ENCODE peak calls at places on chromosome 6, in four cellular contexts. One of them, this sample, is unnamed.
A peak's percentile ranks its signal among the peaks of the same experiment; 100 is the strongest.

GRCh38 chr6:96013531-96013930 is 2.2 kb upstream of the FUT9 start:
- DNase-seq in stomach: no peak
- DNase-seq in esophagus squamous epithelium: no peak
- DNase-seq in OCI-LY7: no peak
- DNase-seq in this sample: no peak

GRCh38 chr6:46421239-46421638 is 70.0 kb downstream of the RCAN2 start:
- DNase-seq in esophagus squamous epithelium: no peak
- DNase-seq in OCI-LY7: no peak
- DNase-seq in stomach: no peak
- DNase-seq in this sample: no peak

GRCh38 chr6:143605894-143606293 is 71.9 kb upstream of the PHACTR2 start:
- DNase-seq in esophagus squamous epithelium: no peak
- DNase-seq in OCI-LY7: no peak
- DNase-seq in stomach: no peak
- DNase-seq in this sample: no peak

GRCh38 chr6:2579241-2579761 is 171.4 kb downstream of the MYLK4 start:
- DNase-seq in OCI-LY7: no peak
- DNase-seq in esophagus squamous epithelium: no peak
- DNase-seq in stomach: no peak
- DNase-seq in this sample: no peak

GRCh38 chr6:112773217-112773616 is 426.1 kb downstream of the RFPL4B start:
- DNase-seq in esophagus squamous epithelium: no peak
- DNase-seq in OCI-LY7: no peak
- DNase-seq in stomach: no peak
- DNase-seq in this sample: no peak

GRCh38 chr6:23218751-23219150 is 649.4 kb downstream of the HDGFL1 start:
- DNase-seq in stomach: no peak
- DNase-seq in OCI-LY7: no peak
- DNase-seq in esophagus squamous epithelium: no peak
- DNase-seq in this sample: no peak

GRCh38 chr6:72890671-72891070 is 268.8 kb downstream of the KCNQ5 start:
- DNase-seq in OCI-LY7: no peak
- DNase-seq in esophagus squamous epithelium: no peak
- DNase-seq in stomach: no peak
- DNase-seq in this sample: no peak

GRCh38 chr6:6352772-6353171 is 32.3 kb upstream of the F13A1 start:
- DNase-seq in esophagus squamous epithelium: no peak
- DNase-seq in OCI-LY7: no peak
- DNase-seq in stomach: no peak
- DNase-seq in this sample: no peak

GRCh38 chr6:136014454-136015421 is 163.2 kb downstream of the PDE7B start:
- DNase-seq in esophagus squamous epithelium: no peak
- DNase-seq in stomach: no peak
- DNase-seq in OCI-LY7: no peak
- DNase-seq in this sample: no peak

GRCh38 chr6:36133148-36133547 is 2.8 kb downstream of the MAPK13 start:
- DNase-seq in OCI-LY7: no peak
- DNase-seq in esophagus squamous epithelium: no peak
- DNase-seq in stomach: no peak
- DNase-seq in this sample: no peak

GRCh38 chr6:151325075-151326050 is 66.0 kb downstream of the ZBTB2 start:
- DNase-seq in stomach: peak; percentile 48
- DNase-seq in OCI-LY7: no peak
- DNase-seq in esophagus squamous epithelium: no peak
- DNase-seq in this sample: no peak

GRCh38 chr6:113556775-113557174 is 300.4 kb upstream of the MARCKS start:
- DNase-seq in stomach: no peak
- DNase-seq in OCI-LY7: no peak
- DNase-seq in esophagus squamous epithelium: no peak
- DNase-seq in this sample: no peak

GRCh38 chr6:110285306-110286060 is 72.7 kb downstream of the METTL24 start:
- DNase-seq in esophagus squamous epithelium: no peak
- DNase-seq in OCI-LY7: no peak
- DNase-seq in stomach: peak; percentile 44
- DNase-seq in this sample: no peak

GRCh38 chr6:128310061-128310460 is 210.3 kb downstream of the PTPRK start:
- DNase-seq in esophagus squamous epithelium: no peak
- DNase-seq in OCI-LY7: no peak
- DNase-seq in stomach: no peak
- DNase-seq in this sample: no peak

GRCh38 chr6:111427341-111428116 is 55.5 kb downstream of the REV3L start:
- DNase-seq in OCI-LY7: peak; percentile 7
- DNase-seq in esophagus squamous epithelium: no peak
- DNase-seq in stomach: no peak
- DNase-seq in this sample: peak; percentile 33

GRCh38 chr6:109379706-109380105 is 2.6 kb downstream of the CD164 start:
- DNase-seq in stomach: no peak
- DNase-seq in esophagus squamous epithelium: no peak
- DNase-seq in OCI-LY7: no peak
- DNase-seq in this sample: no peak

GRCh38 chr6:14756370-14756769 is 489.5 kb upstream of the JARID2 start:
- DNase-seq in esophagus squamous epithelium: no peak
- DNase-seq in OCI-LY7: no peak
- DNase-seq in stomach: no peak
- DNase-seq in this sample: no peak

GRCh38 chr6:158314737-158315136 is 2.5 kb downstream of the TULP4 start:
- DNase-seq in esophagus squamous epithelium: no peak
- DNase-seq in stomach: no peak
- DNase-seq in OCI-LY7: no peak
- DNase-seq in this sample: no peak

GRCh38 chr6:156395276-156395675 is 381.9 kb upstream of the ARID1B start:
- DNase-seq in esophagus squamous epithelium: no peak
- DNase-seq in OCI-LY7: peak; percentile 95
- DNase-seq in stomach: peak; percentile 38
- DNase-seq in this sample: peak; percentile 22

GRCh38 chr6:29651413-29652197 is 5.3 kb upstream of the MOG start:
- DNase-seq in OCI-LY7: peak; percentile 55
- DNase-seq in stomach: no peak
- DNase-seq in esophagus squamous epithelium: no peak
- DNase-seq in this sample: peak; percentile 42

GRCh38 chr6:44152533-44152932 is 6.1 kb upstream of the CAPN11 start:
- DNase-seq in esophagus squamous epithelium: no peak
- DNase-seq in OCI-LY7: no peak
- DNase-seq in stomach: no peak
- DNase-seq in this sample: no peak

GRCh38 chr6:167748046-167748445 is 78.7 kb upstream of the AFDN start:
- DNase-seq in esophagus squamous epithelium: no peak
- DNase-seq in OCI-LY7: no peak
- DNase-seq in stomach: peak; percentile 23
- DNase-seq in this sample: no peak

GRCh38 chr6:168117942-168118341 is 38.9 kb upstream of the FRMD1 start:
- DNase-seq in stomach: no peak
- DNase-seq in esophagus squamous epithelium: no peak
- DNase-seq in OCI-LY7: no peak
- DNase-seq in this sample: no peak

GRCh38 chr6:52489881-52490280 is 69.7 kb downstream of the EFHC1 start:
- DNase-seq in OCI-LY7: no peak
- DNase-seq in esophagus squamous epithelium: no peak
- DNase-seq in stomach: no peak
- DNase-seq in this sample: no peak

GRCh38 chr6:78397537-78397936 is 469.8 kb upstream of the IRAK1BP1 start:
- DNase-seq in esophagus squamous epithelium: no peak
- DNase-seq in OCI-LY7: no peak
- DNase-seq in stomach: no peak
- DNase-seq in this sample: no peak

GRCh38 chr6:159257846-159258245 is 88.6 kb downstream of the FNDC1 start:
- DNase-seq in esophagus squamous epithelium: no peak
- DNase-seq in OCI-LY7: no peak
- DNase-seq in stomach: no peak
- DNase-seq in this sample: no peak

GRCh38 chr6:26158581-26159416 is 71.6 kb downstream of the HFE start:
- DNase-seq in stomach: peak; percentile 73
- DNase-seq in OCI-LY7: peak; percentile 89
- DNase-seq in esophagus squamous epithelium: no peak
- DNase-seq in this sample: peak; percentile 68

GRCh38 chr6:15355683-15356099 is 109.8 kb downstream of the JARID2 start:
- DNase-seq in esophagus squamous epithelium: no peak
- DNase-seq in OCI-LY7: peak; percentile 23
- DNase-seq in stomach: no peak
- DNase-seq in this sample: no peak

GRCh38 chr6:12024715-12025434 is 12.8 kb downstream of the HIVEP1 start:
- DNase-seq in OCI-LY7: no peak
- DNase-seq in esophagus squamous epithelium: no peak
- DNase-seq in stomach: no peak
- DNase-seq in this sample: no peak

GRCh38 chr6:158867381-158868121 is 48.4 kb upstream of the EZR start:
- DNase-seq in OCI-LY7: peak; percentile 80
- DNase-seq in esophagus squamous epithelium: no peak
- DNase-seq in stomach: peak; percentile 38
- DNase-seq in this sample: no peak

GRCh38 chr6:118558811-118559217 is 10.7 kb downstream of the PLN start:
- DNase-seq in OCI-LY7: no peak
- DNase-seq in stomach: no peak
- DNase-seq in esophagus squamous epithelium: no peak
- DNase-seq in this sample: peak; percentile 80

GRCh38 chr6:106473807-106474206 is 113.3 kb downstream of the CRYBG1 start:
- DNase-seq in stomach: no peak
- DNase-seq in esophagus squamous epithelium: no peak
- DNase-seq in OCI-LY7: no peak
- DNase-seq in this sample: no peak

GRCh38 chr6:90412538-90413369 is 116.1 kb upstream of the BACH2 start:
- DNase-seq in esophagus squamous epithelium: no peak
- DNase-seq in OCI-LY7: no peak
- DNase-seq in stomach: no peak
- DNase-seq in this sample: no peak

GRCh38 chr6:1052262-1052661 is 259.6 kb upstream of the FOXQ1 start:
- DNase-seq in stomach: no peak
- DNase-seq in OCI-LY7: no peak
- DNase-seq in esophagus squamous epithelium: no peak
- DNase-seq in this sample: no peak

GRCh38 chr6:169862464-169863148 is 111.2 kb downstream of the ERMARD start:
- DNase-seq in stomach: peak; percentile 22
- DNase-seq in esophagus squamous epithelium: no peak
- DNase-seq in OCI-LY7: no peak
- DNase-seq in this sample: no peak

GRCh38 chr6:127118505-127119360 is at the start of gene RSPO3:
- DNase-seq in stomach: peak; percentile 25
- DNase-seq in esophagus squamous epithelium: no peak
- DNase-seq in OCI-LY7: no peak
- DNase-seq in this sample: no peak

GRCh38 chr6:829646-830045 is 136.7 kb upstream of the EXOC2 start:
- DNase-seq in OCI-LY7: no peak
- DNase-seq in esophagus squamous epithelium: no peak
- DNase-seq in stomach: no peak
- DNase-seq in this sample: no peak

DNA sequence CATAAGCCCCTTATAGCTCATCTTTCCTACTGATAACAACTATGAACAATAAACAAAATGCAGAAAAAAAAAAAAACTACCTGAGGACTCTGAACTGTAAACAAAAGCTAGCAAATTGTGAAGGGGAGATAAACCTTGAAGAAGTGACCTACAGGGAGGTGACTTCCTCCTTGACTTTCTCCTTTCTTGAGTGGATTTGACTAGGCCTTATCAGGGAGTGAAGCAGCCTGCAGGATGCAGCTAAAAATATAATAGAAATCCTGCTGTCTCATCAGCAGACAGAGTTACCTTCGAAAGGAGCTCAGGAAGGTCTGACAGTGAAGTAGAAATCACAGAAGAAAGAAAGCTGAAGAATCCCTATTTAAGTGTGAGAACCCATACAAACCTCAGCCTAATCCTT is 322.0 kb upstream of the HTR1E start:
- DNase-seq in OCI-LY7: no peak
- DNase-seq in stomach: no peak
- DNase-seq in esophagus squamous epithelium: no peak
- DNase-seq in this sample: no peak
- H3K4me3 ChIP-seq in OCI-LY7: no peak overlapping the region
- H3K4me3 ChIP-seq in stomach: no peak overlapping the region
- H3K4me3 ChIP-seq in esophagus squamous epithelium: no peak overlapping the region
- H3K4me3 ChIP-seq in this sample: no peak overlapping the region

DNA sequence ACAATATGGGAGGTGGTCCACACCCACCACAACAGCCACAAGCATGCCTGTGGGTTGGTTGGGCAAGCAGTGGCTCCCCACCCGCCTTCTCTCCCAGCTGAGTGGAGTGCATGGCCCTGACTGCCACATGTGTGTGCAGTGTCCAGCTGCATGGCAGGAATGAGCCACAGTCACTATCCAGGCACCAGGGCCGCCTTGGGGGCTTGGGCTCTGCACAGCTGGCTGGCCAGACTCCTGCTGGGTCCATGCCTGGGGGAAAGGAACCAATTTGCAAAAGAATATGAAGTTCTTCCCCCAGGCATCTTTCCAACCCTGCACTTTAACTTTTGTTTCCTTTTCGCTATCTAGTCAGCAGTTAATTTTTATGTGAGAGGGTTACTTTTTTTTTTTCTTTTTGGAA is 11.6 kb upstream of the ASCC3 start:
- DNase-seq in stomach: no peak
- DNase-seq in esophagus squamous epithelium: no peak
- DNase-seq in OCI-LY7: no peak
- DNase-seq in this sample: no peak
- H3K4me3 ChIP-seq in stomach: no peak overlapping the region
- H3K4me3 ChIP-seq in esophagus squamous epithelium: no peak overlapping the region
- H3K4me3 ChIP-seq in OCI-LY7: no peak overlapping the region
- H3K4me3 ChIP-seq in this sample: no peak overlapping the region

DNA sequence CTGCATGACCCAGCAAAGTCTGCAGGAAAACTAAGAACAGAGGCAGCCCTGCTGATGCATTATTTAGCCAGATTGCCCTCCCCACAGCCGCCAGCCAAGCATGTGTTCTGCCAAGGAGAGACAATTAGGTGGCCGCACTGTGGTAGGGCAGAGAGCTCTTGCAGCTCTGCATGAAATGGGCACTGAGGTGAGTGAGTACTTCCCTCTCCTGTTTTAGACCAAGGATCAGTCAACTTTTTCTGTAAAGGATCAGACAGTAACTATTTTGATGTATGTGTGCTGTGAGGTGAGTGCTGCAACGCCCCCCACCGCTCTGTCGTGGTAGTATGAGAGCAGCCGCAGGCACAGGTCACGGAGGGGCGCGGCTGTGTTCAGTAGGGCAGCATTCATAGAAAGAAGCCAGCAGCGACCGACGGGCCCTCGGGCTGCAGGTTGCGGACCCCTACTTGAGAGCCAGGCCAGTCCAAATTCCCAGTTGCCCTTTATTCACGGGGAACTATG is 23.8 kb upstream of the FAM50B start:
- DNase-seq in OCI-LY7: no peak
- DNase-seq in stomach: peak; percentile 49
- DNase-seq in esophagus squamous epithelium: no peak
- DNase-seq in this sample: no peak
- H3K4me3 ChIP-seq in OCI-LY7: no peak overlapping the region
- H3K4me3 ChIP-seq in stomach: peak overlapping the region; percentile 2
- H3K4me3 ChIP-seq in esophagus squamous epithelium: peak overlapping the region; percentile 9
- H3K4me3 ChIP-seq in this sample: no peak overlapping the region

GRCh38 chr6:41958022-41958856 is 16.6 kb upstream of the CCND3 start:
- DNase-seq in esophagus squamous epithelium: no peak
- DNase-seq in OCI-LY7: no peak
- DNase-seq in stomach: no peak
- DNase-seq in this sample: no peak

GRCh38 chr6:41960026-41960425 is 18.4 kb upstream of the CCND3 start:
- DNase-seq in OCI-LY7: no peak
- DNase-seq in esophagus squamous epithelium: no peak
- DNase-seq in stomach: no peak
- DNase-seq in this sample: no peak

GRCh38 chr6:41954668-41955067 is 13.1 kb upstream of the CCND3 start:
- DNase-seq in esophagus squamous epithelium: no peak
- DNase-seq in OCI-LY7: no peak
- DNase-seq in stomach: no peak
- DNase-seq in this sample: no peak

GRCh38 chr6:41957117-41957516 is 15.5 kb upstream of the CCND3 start:
- DNase-seq in OCI-LY7: no peak
- DNase-seq in stomach: no peak
- DNase-seq in esophagus squamous epithelium: no peak
- DNase-seq in this sample: no peak

GRCh38 chr6:41955412-41955811 is 13.8 kb upstream of the CCND3 start:
- DNase-seq in stomach: no peak
- DNase-seq in OCI-LY7: no peak
- DNase-seq in esophagus squamous epithelium: no peak
- DNase-seq in this sample: no peak
- H3K4me3 ChIP-seq in stomach: no peak overlapping the region
- H3K4me3 ChIP-seq in OCI-LY7: no peak overlapping the region
- H3K4me3 ChIP-seq in esophagus squamous epithelium: no peak overlapping the region
- H3K4me3 ChIP-seq in this sample: no peak overlapping the region

This sample was measured in Jurkat, Clone E6-1.